ENCODE peak calls at places on chromosomes 16 and 17, in six cellular contexts. R is naive thymus-derived CD4-positive, alpha-beta T cell; A is globus pallidus; V is NCI-H2081; J is AML-193; Q is heart left ventricle. N is an unnamed sample.
A peak's percentile ranks its signal among the peaks of the same experiment; 100 is the strongest.

GRCh38 chr17:68981288-68981687 is 26.1 kb upstream of the ABCA8 start:
- DNase-seq in Q (no peak), V (no peak), A (no peak), J (no peak), R (no peak), N (no peak)

GRCh38 chr17:2406903-2407790 is 6.3 kb upstream of the MNT start:
- DNase-seq in R (no peak), V (no peak), A (no peak), J (no peak), Q (peak; percentile 64), N (no peak)

GRCh38 chr17:38584350-38584925 is 21.3 kb downstream of the SRCIN1 start:
- DNase-seq in R (peak; percentile 68), Q (peak; percentile 84), J (peak; percentile 65), A (peak; percentile 65), V (peak; percentile 85), N (no peak)

GRCh38 chr17:73482674-73483293 is 161.5 kb downstream of the SDK2 start:
- DNase-seq in J (no peak), Q (no peak), R (no peak), A (no peak), V (no peak), N (no peak)

GRCh38 chr16:53061701-53062159 is 6.9 kb downstream of the CHD9 start:
- DNase-seq in R (no peak), Q (no peak), V (no peak), J (peak; percentile 6), A (no peak), N (no peak)

GRCh38 chr17:81523139-81524062 is 4.8 kb upstream of the FSCN2 start:
- DNase-seq in A (peak; percentile 41), V (peak; percentile 88), Q (peak; percentile 66), R (no peak), J (no peak), N (peak; percentile 40)

GRCh38 chr17:1908699-1909309 is 79.0 kb downstream of the RPA1 start:
- DNase-seq in A (peak; percentile 43), Q (no peak), V (peak; percentile 61), R (peak; percentile 22), J (peak; percentile 26), N (peak; percentile 40)

GRCh38 chr16:84739349-84740124 is 39.7 kb downstream of the USP10 start:
- DNase-seq in V (no peak), J (no peak), A (no peak), R (no peak), Q (no peak), N (no peak)

GRCh38 chr16:53692146-53692545 is 11.5 kb downstream of the RPGRIP1L start:
- DNase-seq in A (no peak), J (no peak), V (no peak), R (no peak), Q (no peak), N (no peak)

GRCh38 chr16:37511-37910 is 15.9 kb downstream of the POLR3K start:
- DNase-seq in V (no peak), Q (no peak), A (peak; percentile 20), R (no peak), J (no peak), N (no peak)

GRCh38 chr17:77891602-77892001 is 66.9 kb upstream of the TNRC6C start:
- DNase-seq in R (no peak), A (no peak), V (no peak), Q (no peak), J (no peak), N (no peak)

GRCh38 chr16:86751081-86752030 is 173.0 kb downstream of the FOXL1 start:
- DNase-seq in Q (no peak), J (no peak), V (no peak), A (no peak), R (no peak), N (no peak)

GRCh38 chr16:2610781-2611498 is 71.4 kb upstream of the KCTD5 start:
- DNase-seq in A (no peak), J (no peak), R (no peak), V (no peak), Q (no peak), N (no peak)

GRCh38 chr17:50708050-50709000 is 611 bp upstream of the ANKRD40 start:
- DNase-seq in V (peak; percentile 56), J (peak; percentile 39), A (peak; percentile 57), R (no peak), Q (no peak), N (peak; percentile 13)

GRCh38 chr17:71068351-71068750 is 899.0 kb downstream of the KCNJ2 start:
- DNase-seq in A (no peak), R (no peak), Q (no peak), J (no peak), V (no peak), N (no peak)

GRCh38 chr16:50530277-50531236 is 17.6 kb upstream of the NKD1 start:
- DNase-seq in V (no peak), Q (no peak), J (no peak), R (no peak), A (no peak), N (peak; percentile 6)

GRCh38 chr16:85329059-85329812 is 217.0 kb upstream of the CIBAR2 start:
- DNase-seq in Q (peak; percentile 57), J (no peak), V (peak; percentile 91), A (no peak), R (no peak), N (peak; percentile 83)

N was measured in NCI-H1105.